ENCODE peak calls at places on chromosomes 6 and 20, in six cellular contexts. One of them, this sample, is unnamed.

GRCh38 chr6:145310116-145310515 is 425.2 kb downstream of the EPM2A start:
- DNase-seq in left cardiac atrium: no peak
- DNase-seq in activated T-helper 1 cell treated with anti-CD3 and anti-CD28 coated beads, Interleukin-2, amount 50 U/mL, for 16 hours: no peak
- DNase-seq in fibroblast of mammary gland: peak
- DNase-seq in adrenal gland: no peak
- DNase-seq in NCI-H2081 treated with DMSO at 0.1 percent for 48 hours: no peak
- DNase-seq in this sample: peak

GRCh38 chr6:152983637-152984386 is 971 bp upstream of the FBXO5 start:
- DNase-seq in left cardiac atrium: peak
- DNase-seq in activated T-helper 1 cell treated with anti-CD3 and anti-CD28 coated beads, Interleukin-2, amount 50 U/mL, for 16 hours: peak
- DNase-seq in fibroblast of mammary gland: peak
- DNase-seq in adrenal gland: peak
- DNase-seq in NCI-H2081 treated with DMSO at 0.1 percent for 48 hours: no peak
- DNase-seq in this sample: peak

GRCh38 chr6:96852605-96853004 is 15.3 kb upstream of the GPR63 start:
- DNase-seq in left cardiac atrium: no peak
- DNase-seq in activated T-helper 1 cell treated with anti-CD3 and anti-CD28 coated beads, Interleukin-2, amount 50 U/mL, for 16 hours: no peak
- DNase-seq in fibroblast of mammary gland: no peak
- DNase-seq in adrenal gland: no peak
- DNase-seq in NCI-H2081 treated with DMSO at 0.1 percent for 48 hours: no peak
- DNase-seq in this sample: no peak

GRCh38 chr6:14309516-14309915 is 191.9 kb downstream of the CD83 start:
- DNase-seq in left cardiac atrium: no peak
- DNase-seq in activated T-helper 1 cell treated with anti-CD3 and anti-CD28 coated beads, Interleukin-2, amount 50 U/mL, for 16 hours: no peak
- DNase-seq in fibroblast of mammary gland: no peak
- DNase-seq in adrenal gland: no peak
- DNase-seq in NCI-H2081 treated with DMSO at 0.1 percent for 48 hours: no peak
- DNase-seq in this sample: no peak

GRCh38 chr6:166775180-166775922 is 148.3 kb upstream of the RPS6KA2 start:
- DNase-seq in left cardiac atrium: peak
- DNase-seq in activated T-helper 1 cell treated with anti-CD3 and anti-CD28 coated beads, Interleukin-2, amount 50 U/mL, for 16 hours: peak
- DNase-seq in fibroblast of mammary gland: peak
- DNase-seq in adrenal gland: peak
- DNase-seq in NCI-H2081 treated with DMSO at 0.1 percent for 48 hours: no peak
- DNase-seq in this sample: peak

GRCh38 chr20:4813076-4813838 is 91.5 kb downstream of the PRND start:
- DNase-seq in left cardiac atrium: peak
- DNase-seq in activated T-helper 1 cell treated with anti-CD3 and anti-CD28 coated beads, Interleukin-2, amount 50 U/mL, for 16 hours: no peak
- DNase-seq in fibroblast of mammary gland: no peak
- DNase-seq in adrenal gland: no peak
- DNase-seq in NCI-H2081 treated with DMSO at 0.1 percent for 48 hours: no peak
- DNase-seq in this sample: no peak

GRCh38 chr6:122364084-122364483 is 35.4 kb upstream of the HSF2 start:
- DNase-seq in left cardiac atrium: no peak
- DNase-seq in activated T-helper 1 cell treated with anti-CD3 and anti-CD28 coated beads, Interleukin-2, amount 50 U/mL, for 16 hours: no peak
- DNase-seq in fibroblast of mammary gland: no peak
- DNase-seq in adrenal gland: no peak
- DNase-seq in NCI-H2081 treated with DMSO at 0.1 percent for 48 hours: no peak
- DNase-seq in this sample: no peak

GRCh38 chr20:57397004-57397692 is 6.0 kb downstream of the RBM38 start:
- DNase-seq in left cardiac atrium: peak
- DNase-seq in activated T-helper 1 cell treated with anti-CD3 and anti-CD28 coated beads, Interleukin-2, amount 50 U/mL, for 16 hours: no peak
- DNase-seq in fibroblast of mammary gland: no peak
- DNase-seq in adrenal gland: no peak
- DNase-seq in NCI-H2081 treated with DMSO at 0.1 percent for 48 hours: no peak
- DNase-seq in this sample: no peak

GRCh38 chr6:37517411-37517812 is 17.7 kb upstream of the CCDC167 start:
- DNase-seq in left cardiac atrium: no peak
- DNase-seq in activated T-helper 1 cell treated with anti-CD3 and anti-CD28 coated beads, Interleukin-2, amount 50 U/mL, for 16 hours: peak
- DNase-seq in fibroblast of mammary gland: no peak
- DNase-seq in adrenal gland: no peak
- DNase-seq in NCI-H2081 treated with DMSO at 0.1 percent for 48 hours: no peak
- DNase-seq in this sample: no peak

GRCh38 chr6:150894935-150895686 is 29.6 kb downstream of the MTHFD1L start:
- DNase-seq in left cardiac atrium: no peak
- DNase-seq in activated T-helper 1 cell treated with anti-CD3 and anti-CD28 coated beads, Interleukin-2, amount 50 U/mL, for 16 hours: no peak
- DNase-seq in fibroblast of mammary gland: peak
- DNase-seq in adrenal gland: no peak
- DNase-seq in NCI-H2081 treated with DMSO at 0.1 percent for 48 hours: no peak
- DNase-seq in this sample: peak

GRCh38 chr6:154297711-154298110 is 58.9 kb downstream of the IPCEF1 start:
- DNase-seq in left cardiac atrium: no peak
- DNase-seq in activated T-helper 1 cell treated with anti-CD3 and anti-CD28 coated beads, Interleukin-2, amount 50 U/mL, for 16 hours: no peak
- DNase-seq in fibroblast of mammary gland: no peak
- DNase-seq in adrenal gland: no peak
- DNase-seq in NCI-H2081 treated with DMSO at 0.1 percent for 48 hours: no peak
- DNase-seq in this sample: no peak

GRCh38 chr6:164889980-164890379 is 419.4 kb downstream of the C6orf118 start:
- DNase-seq in left cardiac atrium: no peak
- DNase-seq in activated T-helper 1 cell treated with anti-CD3 and anti-CD28 coated beads, Interleukin-2, amount 50 U/mL, for 16 hours: no peak
- DNase-seq in fibroblast of mammary gland: no peak
- DNase-seq in adrenal gland: no peak
- DNase-seq in NCI-H2081 treated with DMSO at 0.1 percent for 48 hours: no peak
- DNase-seq in this sample: no peak

GRCh38 chr6:83343121-83343520 is 87.7 kb downstream of the ME1 start:
- DNase-seq in left cardiac atrium: no peak
- DNase-seq in activated T-helper 1 cell treated with anti-CD3 and anti-CD28 coated beads, Interleukin-2, amount 50 U/mL, for 16 hours: no peak
- DNase-seq in fibroblast of mammary gland: no peak
- DNase-seq in adrenal gland: no peak
- DNase-seq in NCI-H2081 treated with DMSO at 0.1 percent for 48 hours: no peak
- DNase-seq in this sample: no peak

GRCh38 chr6:28634758-28635546 is 109.3 kb downstream of the GPX5 start:
- DNase-seq in left cardiac atrium: peak
- DNase-seq in activated T-helper 1 cell treated with anti-CD3 and anti-CD28 coated beads, Interleukin-2, amount 50 U/mL, for 16 hours: no peak
- DNase-seq in fibroblast of mammary gland: peak
- DNase-seq in adrenal gland: no peak
- DNase-seq in NCI-H2081 treated with DMSO at 0.1 percent for 48 hours: peak
- DNase-seq in this sample: peak

GRCh38 chr6:63525186-63525878 is 46.9 kb upstream of the LOC128125822 start:
- DNase-seq in left cardiac atrium: no peak
- DNase-seq in activated T-helper 1 cell treated with anti-CD3 and anti-CD28 coated beads, Interleukin-2, amount 50 U/mL, for 16 hours: no peak
- DNase-seq in fibroblast of mammary gland: no peak
- DNase-seq in adrenal gland: no peak
- DNase-seq in NCI-H2081 treated with DMSO at 0.1 percent for 48 hours: no peak
- DNase-seq in this sample: no peak

GRCh38 chr20:44714102-44714700 is 968 bp upstream of the CCN5 start:
- DNase-seq in left cardiac atrium: peak
- DNase-seq in activated T-helper 1 cell treated with anti-CD3 and anti-CD28 coated beads, Interleukin-2, amount 50 U/mL, for 16 hours: no peak
- DNase-seq in fibroblast of mammary gland: no peak
- DNase-seq in adrenal gland: no peak
- DNase-seq in NCI-H2081 treated with DMSO at 0.1 percent for 48 hours: no peak
- DNase-seq in this sample: no peak

GRCh38 chr20:30168025-30168799 is 1089.3 kb upstream of the DEFB115 start:
- DNase-seq in left cardiac atrium: peak
- DNase-seq in activated T-helper 1 cell treated with anti-CD3 and anti-CD28 coated beads, Interleukin-2, amount 50 U/mL, for 16 hours: no peak
- DNase-seq in fibroblast of mammary gland: no peak
- DNase-seq in adrenal gland: no peak
- DNase-seq in NCI-H2081 treated with DMSO at 0.1 percent for 48 hours: no peak
- DNase-seq in this sample: no peak

GRCh38 chr20:35806075-35806474 is 34.3 kb downstream of the PHF20 start:
- DNase-seq in left cardiac atrium: no peak
- DNase-seq in activated T-helper 1 cell treated with anti-CD3 and anti-CD28 coated beads, Interleukin-2, amount 50 U/mL, for 16 hours: no peak
- DNase-seq in fibroblast of mammary gland: no peak
- DNase-seq in adrenal gland: no peak
- DNase-seq in NCI-H2081 treated with DMSO at 0.1 percent for 48 hours: no peak
- DNase-seq in this sample: no peak

GRCh38 chr6:21740719-21741118 is 147.2 kb downstream of the SOX4 start:
- DNase-seq in left cardiac atrium: no peak
- DNase-seq in activated T-helper 1 cell treated with anti-CD3 and anti-CD28 coated beads, Interleukin-2, amount 50 U/mL, for 16 hours: no peak
- DNase-seq in fibroblast of mammary gland: peak
- DNase-seq in adrenal gland: no peak
- DNase-seq in NCI-H2081 treated with DMSO at 0.1 percent for 48 hours: no peak
- DNase-seq in this sample: no peak

GRCh38 chr6:81767163-81768000 is 14.9 kb upstream of the TENT5A start:
- DNase-seq in left cardiac atrium: no peak
- DNase-seq in activated T-helper 1 cell treated with anti-CD3 and anti-CD28 coated beads, Interleukin-2, amount 50 U/mL, for 16 hours: no peak
- DNase-seq in fibroblast of mammary gland: peak
- DNase-seq in adrenal gland: no peak
- DNase-seq in NCI-H2081 treated with DMSO at 0.1 percent for 48 hours: no peak
- DNase-seq in this sample: peak

GRCh38 chr6:45445749-45446454 is 68.2 kb upstream of the SUPT3H start:
- DNase-seq in left cardiac atrium: peak
- DNase-seq in activated T-helper 1 cell treated with anti-CD3 and anti-CD28 coated beads, Interleukin-2, amount 50 U/mL, for 16 hours: no peak
- DNase-seq in fibroblast of mammary gland: peak
- DNase-seq in adrenal gland: peak
- DNase-seq in NCI-H2081 treated with DMSO at 0.1 percent for 48 hours: no peak
- DNase-seq in this sample: peak

GRCh38 chr20:20614391-20614790 is 98.1 kb downstream of the RALGAPA2 start:
- DNase-seq in left cardiac atrium: no peak
- DNase-seq in activated T-helper 1 cell treated with anti-CD3 and anti-CD28 coated beads, Interleukin-2, amount 50 U/mL, for 16 hours: no peak
- DNase-seq in fibroblast of mammary gland: no peak
- DNase-seq in adrenal gland: no peak
- DNase-seq in NCI-H2081 treated with DMSO at 0.1 percent for 48 hours: no peak
- DNase-seq in this sample: no peak

GRCh38 chr6:84967389-84967788 is 203.0 kb upstream of the TBX18 start:
- DNase-seq in left cardiac atrium: no peak
- DNase-seq in activated T-helper 1 cell treated with anti-CD3 and anti-CD28 coated beads, Interleukin-2, amount 50 U/mL, for 16 hours: no peak
- DNase-seq in fibroblast of mammary gland: peak
- DNase-seq in adrenal gland: peak
- DNase-seq in NCI-H2081 treated with DMSO at 0.1 percent for 48 hours: no peak
- DNase-seq in this sample: peak

GRCh38 chr6:154447929-154448328 is 62.6 kb downstream of the CNKSR3 start:
- DNase-seq in left cardiac atrium: no peak
- DNase-seq in activated T-helper 1 cell treated with anti-CD3 and anti-CD28 coated beads, Interleukin-2, amount 50 U/mL, for 16 hours: no peak
- DNase-seq in fibroblast of mammary gland: peak
- DNase-seq in adrenal gland: no peak
- DNase-seq in NCI-H2081 treated with DMSO at 0.1 percent for 48 hours: no peak
- DNase-seq in this sample: no peak

GRCh38 chr20:16672299-16672698 is 57.5 kb upstream of the SNRPB2 start:
- DNase-seq in left cardiac atrium: no peak
- DNase-seq in activated T-helper 1 cell treated with anti-CD3 and anti-CD28 coated beads, Interleukin-2, amount 50 U/mL, for 16 hours: no peak
- DNase-seq in fibroblast of mammary gland: no peak
- DNase-seq in adrenal gland: no peak
- DNase-seq in NCI-H2081 treated with DMSO at 0.1 percent for 48 hours: no peak
- DNase-seq in this sample: no peak

GRCh38 chr6:21634582-21634981 is 41.0 kb downstream of the SOX4 start:
- DNase-seq in left cardiac atrium: no peak
- DNase-seq in activated T-helper 1 cell treated with anti-CD3 and anti-CD28 coated beads, Interleukin-2, amount 50 U/mL, for 16 hours: no peak
- DNase-seq in fibroblast of mammary gland: peak
- DNase-seq in adrenal gland: no peak
- DNase-seq in NCI-H2081 treated with DMSO at 0.1 percent for 48 hours: no peak
- DNase-seq in this sample: peak

GRCh38 chr6:75333811-75334210 is 49.2 kb upstream of the TMEM30A start:
- DNase-seq in left cardiac atrium: no peak
- DNase-seq in activated T-helper 1 cell treated with anti-CD3 and anti-CD28 coated beads, Interleukin-2, amount 50 U/mL, for 16 hours: no peak
- DNase-seq in fibroblast of mammary gland: no peak
- DNase-seq in adrenal gland: no peak
- DNase-seq in NCI-H2081 treated with DMSO at 0.1 percent for 48 hours: no peak
- DNase-seq in this sample: no peak

GRCh38 chr6:42914546-42914945 is 1.3 kb upstream of the PTCRA start:
- DNase-seq in left cardiac atrium: no peak
- DNase-seq in activated T-helper 1 cell treated with anti-CD3 and anti-CD28 coated beads, Interleukin-2, amount 50 U/mL, for 16 hours: no peak
- DNase-seq in fibroblast of mammary gland: no peak
- DNase-seq in adrenal gland: no peak
- DNase-seq in NCI-H2081 treated with DMSO at 0.1 percent for 48 hours: no peak
- DNase-seq in this sample: no peak

GRCh38 chr6:139402935-139403386 is 28.5 kb upstream of the CITED2 start:
- DNase-seq in left cardiac atrium: no peak
- DNase-seq in activated T-helper 1 cell treated with anti-CD3 and anti-CD28 coated beads, Interleukin-2, amount 50 U/mL, for 16 hours: no peak
- DNase-seq in fibroblast of mammary gland: peak
- DNase-seq in adrenal gland: no peak
- DNase-seq in NCI-H2081 treated with DMSO at 0.1 percent for 48 hours: no peak
- DNase-seq in this sample: peak

GRCh38 chr6:16145038-16145437 is 16.2 kb downstream of the MYLIP start:
- DNase-seq in left cardiac atrium: no peak
- DNase-seq in activated T-helper 1 cell treated with anti-CD3 and anti-CD28 coated beads, Interleukin-2, amount 50 U/mL, for 16 hours: no peak
- DNase-seq in fibroblast of mammary gland: no peak
- DNase-seq in adrenal gland: no peak
- DNase-seq in NCI-H2081 treated with DMSO at 0.1 percent for 48 hours: no peak
- DNase-seq in this sample: no peak

GRCh38 chr20:58989196-58989595 is 8.1 kb downstream of the NELFCD start:
- DNase-seq in left cardiac atrium: no peak
- DNase-seq in activated T-helper 1 cell treated with anti-CD3 and anti-CD28 coated beads, Interleukin-2, amount 50 U/mL, for 16 hours: no peak
- DNase-seq in fibroblast of mammary gland: no peak
- DNase-seq in adrenal gland: peak
- DNase-seq in NCI-H2081 treated with DMSO at 0.1 percent for 48 hours: no peak
- DNase-seq in this sample: no peak

GRCh38 chr20:63130654-63131577 is 85.0 kb downstream of the YTHDF1 start:
- DNase-seq in left cardiac atrium: peak
- DNase-seq in activated T-helper 1 cell treated with anti-CD3 and anti-CD28 coated beads, Interleukin-2, amount 50 U/mL, for 16 hours: no peak
- DNase-seq in fibroblast of mammary gland: no peak
- DNase-seq in adrenal gland: no peak
- DNase-seq in NCI-H2081 treated with DMSO at 0.1 percent for 48 hours: no peak
- DNase-seq in this sample: no peak

GRCh38 chr20:24833592-24833991 is 115.5 kb upstream of the CST7 start:
- DNase-seq in left cardiac atrium: no peak
- DNase-seq in activated T-helper 1 cell treated with anti-CD3 and anti-CD28 coated beads, Interleukin-2, amount 50 U/mL, for 16 hours: no peak
- DNase-seq in fibroblast of mammary gland: no peak
- DNase-seq in adrenal gland: no peak
- DNase-seq in NCI-H2081 treated with DMSO at 0.1 percent for 48 hours: no peak
- DNase-seq in this sample: no peak

GRCh38 chr6:5173862-5174643 is 86.7 kb downstream of the LYRM4 start:
- DNase-seq in left cardiac atrium: no peak
- DNase-seq in activated T-helper 1 cell treated with anti-CD3 and anti-CD28 coated beads, Interleukin-2, amount 50 U/mL, for 16 hours: no peak
- DNase-seq in fibroblast of mammary gland: no peak
- DNase-seq in adrenal gland: no peak
- DNase-seq in NCI-H2081 treated with DMSO at 0.1 percent for 48 hours: no peak
- DNase-seq in this sample: no peak

GRCh38 chr20:35004051-35004725 is 48.5 kb downstream of the MYH7B start:
- DNase-seq in left cardiac atrium: peak
- DNase-seq in activated T-helper 1 cell treated with anti-CD3 and anti-CD28 coated beads, Interleukin-2, amount 50 U/mL, for 16 hours: no peak
- DNase-seq in fibroblast of mammary gland: no peak
- DNase-seq in adrenal gland: peak
- DNase-seq in NCI-H2081 treated with DMSO at 0.1 percent for 48 hours: no peak
- DNase-seq in this sample: no peak

GRCh38 chr20:23436681-23437080 is 2.8 kb upstream of the CSTL1 start:
- DNase-seq in left cardiac atrium: no peak
- DNase-seq in activated T-helper 1 cell treated with anti-CD3 and anti-CD28 coated beads, Interleukin-2, amount 50 U/mL, for 16 hours: no peak
- DNase-seq in fibroblast of mammary gland: no peak
- DNase-seq in adrenal gland: peak
- DNase-seq in NCI-H2081 treated with DMSO at 0.1 percent for 48 hours: no peak
- DNase-seq in this sample: no peak

GRCh38 chr6:158068893-158069799 is 87.5 kb downstream of the SYNJ2 start:
- DNase-seq in left cardiac atrium: peak
- DNase-seq in activated T-helper 1 cell treated with anti-CD3 and anti-CD28 coated beads, Interleukin-2, amount 50 U/mL, for 16 hours: no peak
- DNase-seq in fibroblast of mammary gland: peak
- DNase-seq in adrenal gland: peak
- DNase-seq in NCI-H2081 treated with DMSO at 0.1 percent for 48 hours: no peak
- DNase-seq in this sample: peak

GRCh38 chr20:52340036-52340634 is 148.6 kb upstream of the ZFP64 start:
- DNase-seq in left cardiac atrium: no peak
- DNase-seq in activated T-helper 1 cell treated with anti-CD3 and anti-CD28 coated beads, Interleukin-2, amount 50 U/mL, for 16 hours: no peak
- DNase-seq in fibroblast of mammary gland: peak
- DNase-seq in adrenal gland: no peak
- DNase-seq in NCI-H2081 treated with DMSO at 0.1 percent for 48 hours: no peak
- DNase-seq in this sample: no peak

GRCh38 chr6:34182751-34183531 is 37.1 kb upstream of the GRM4 start:
- DNase-seq in left cardiac atrium: no peak
- DNase-seq in activated T-helper 1 cell treated with anti-CD3 and anti-CD28 coated beads, Interleukin-2, amount 50 U/mL, for 16 hours: peak
- DNase-seq in fibroblast of mammary gland: peak
- DNase-seq in adrenal gland: no peak
- DNase-seq in NCI-H2081 treated with DMSO at 0.1 percent for 48 hours: no peak
- DNase-seq in this sample: peak